ENCODE peak calls at places on chromosomes 16 and 17, in five cellular contexts. O, H, E, J and C are unnamed samples.

GRCh38 chr17:31549121-31549524 is 157.6 kb downstream of the RAB11FIP4 start:
- DNase-seq in O (no peak), H (no peak), E (no peak), J (no peak), C (no peak)

GRCh38 chr16:2455081-2455845 is 4.6 kb upstream of the TEDC2 start:
- DNase-seq in O (no peak), H (no peak), E (no peak), J (no peak), C (no peak)

GRCh38 chr16:73113326-73113720 is 65.4 kb upstream of the ZFHX3 start:
- DNase-seq in O (no peak), H (no peak), E (no peak), J (no peak), C (no peak)

GRCh38 chr16:86229866-86230656 is 280.3 kb upstream of the FOXF1 start:
- DNase-seq in O (peak; percentile 39), H (no peak), E (no peak), J (no peak), C (no peak)

GRCh38 chr16:12257926-12258561 is 281.5 kb downstream of the SNX29 start:
- DNase-seq in O (no peak), H (no peak), E (no peak), J (no peak), C (no peak)

GRCh38 chr16:1691276-1691675 is 13.2 kb downstream of the JPT2 start:
- DNase-seq in O (no peak), H (no peak), E (no peak), J (no peak), C (no peak)

GRCh38 chr16:71249399-71249798 is 18.9 kb upstream of the HYDIN start:
- DNase-seq in O (no peak), H (no peak), E (no peak), J (peak; percentile 38), C (no peak)

GRCh38 chr17:76327689-76328088 is 19.6 kb upstream of the QRICH2 start:
- DNase-seq in O (no peak), H (no peak), E (no peak), J (peak; percentile 81), C (no peak)

GRCh38 chr17:81905424-81905875 is 3.4 kb downstream of the NPB start:
- DNase-seq in O (no peak), H (no peak), E (no peak), J (no peak), C (no peak)

GRCh38 chr17:81907219-81908145 is 3.7 kb downstream of the PCYT2 start:
- DNase-seq in O (no peak), H (no peak), E (no peak), J (no peak), C (no peak)

GRCh38 chr17:81905993-81906392 is 4.0 kb downstream of the NPB start:
- DNase-seq in O (no peak), H (no peak), E (no peak), J (no peak), C (no peak)

GRCh38 chr17:81904600-81905423 is 2.8 kb downstream of the NPB start:
- DNase-seq in O (no peak), H (no peak), E (no peak), J (no peak), C (no peak)

GRCh38 chr17:81906476-81907218 is 4.6 kb downstream of the PCYT2 start:
- DNase-seq in O (no peak), H (no peak), E (no peak), J (no peak), C (no peak)
- TF ChIP-seq CTCF in O (no peak), H (no peak), E (no peak), J (no peak), C (no peak)

GRCh38 chr16:81353895-81354294 is 39.1 kb downstream of the GAN start:
- DNase-seq in O (no peak), H (no peak), E (no peak), J (no peak), C (no peak)

GRCh38 chr16:81349608-81350305 is 35.0 kb downstream of the GAN start:
- DNase-seq in O (no peak), H (no peak), E (no peak), J (no peak), C (no peak)

GRCh38 chr16:81347425-81347824 is 32.7 kb downstream of the GAN start:
- DNase-seq in O (no peak), H (no peak), E (no peak), J (no peak), C (no peak)

DNA sequence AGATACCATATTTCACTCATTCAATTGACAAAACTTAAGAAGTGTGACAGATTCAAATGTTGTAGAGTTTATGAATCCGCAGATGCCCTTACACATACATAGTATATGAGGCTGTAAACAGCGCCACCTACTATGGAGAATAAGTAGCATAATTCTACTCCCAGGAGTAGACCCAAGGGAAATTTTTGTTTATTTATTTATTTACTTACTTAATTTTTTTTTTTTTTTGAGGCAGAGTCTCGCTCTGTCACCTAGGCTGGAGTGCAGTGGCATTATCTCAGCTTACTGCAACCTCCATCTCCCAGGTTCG is 35.5 kb downstream of the GAN start:
- DNase-seq in O (no peak), H (no peak), E (no peak), J (peak; percentile 13), C (no peak)
- TF ChIP-seq CTCF in O (no peak), H (peak; percentile 7), E (no peak), J (no peak), C (no peak)

GRCh38 chr17:48486557-48486956 is 44.3 kb downstream of the HOXB1 start:
- DNase-seq in O (peak; percentile 56), H (no peak), E (no peak), J (no peak), C (no peak)
- TF ChIP-seq CTCF in O (no peak), H (no peak), E (no peak), J (no peak), C (no peak)

GRCh38 chr16:57723170-57723569 is 12.4 kb upstream of the KATNB1 start:
- DNase-seq in O (no peak), H (no peak), E (peak; percentile 56), J (peak; percentile 38), C (peak; percentile 38)
- TF ChIP-seq CTCF in O (no peak), H (no peak), E (peak; percentile 58), J (peak; percentile 12), C (peak; percentile 46)

GRCh38 chr17:9386401-9386800 is 189.2 kb downstream of the STX8 start:
- DNase-seq in O (no peak), H (no peak), E (peak; percentile 12), J (no peak), C (no peak)

GRCh38 chr17:9383828-9384227 is 191.8 kb downstream of the STX8 start:
- DNase-seq in O (no peak), H (no peak), E (no peak), J (peak; percentile 48), C (no peak)

GRCh38 chr17:9381068-9381467 is 194.6 kb downstream of the STX8 start:
- DNase-seq in O (no peak), H (no peak), E (no peak), J (no peak), C (no peak)
- TF ChIP-seq CTCF in O (no peak), H (no peak), E (no peak), J (no peak), C (no peak)